ENCODE peak calls at places on chromosomes 7 and 10, in four cellular contexts. One of them, this sample, is unnamed. For H3K4me1, the result is how much of the 10 kb centered on the place peaks cover.

GRCh38 chr10:24884316-24884715 is 68.1 kb downstream of the PRTFDC1 start:
- DNase-seq in SJSA1: peak
- DNase-seq in pancreas: no peak
- DNase-seq in neural progenitor cell: no peak
- DNase-seq in this sample: no peak

GRCh38 chr7:83876593-83876992 is 227.7 kb upstream of the SEMA3E start:
- DNase-seq in SJSA1: no peak
- DNase-seq in pancreas: no peak
- DNase-seq in neural progenitor cell: no peak
- DNase-seq in this sample: no peak

GRCh38 chr7:130515315-130516047 is 23.6 kb downstream of the MEST start:
- DNase-seq in pancreas: no peak
- DNase-seq in SJSA1: no peak
- DNase-seq in neural progenitor cell: peak
- DNase-seq in this sample: no peak

GRCh38 chr7:111026301-111026700 is 64.6 kb upstream of the LRRN3 start:
- DNase-seq in neural progenitor cell: no peak
- DNase-seq in pancreas: no peak
- DNase-seq in SJSA1: no peak
- DNase-seq in this sample: no peak

GRCh38 chr10:24722676-24723385 is 856 bp downstream of the ARHGAP21 start:
- DNase-seq in neural progenitor cell: peak
- DNase-seq in SJSA1: peak
- DNase-seq in pancreas: peak
- DNase-seq in this sample: no peak

GRCh38 chr10:97140887-97141745 is 44.6 kb downstream of the SLIT1 start:
- DNase-seq in neural progenitor cell: peak
- DNase-seq in SJSA1: no peak
- DNase-seq in pancreas: no peak
- DNase-seq in this sample: no peak

GRCh38 chr7:338295-339061 is 48.5 kb downstream of the FOXL3 start:
- DNase-seq in SJSA1: no peak
- DNase-seq in neural progenitor cell: no peak
- DNase-seq in pancreas: no peak
- DNase-seq in this sample: no peak

GRCh38 chr10:130866857-130867256 is 444.7 kb downstream of the TCERG1L start:
- DNase-seq in neural progenitor cell: no peak
- DNase-seq in pancreas: no peak
- DNase-seq in SJSA1: no peak
- DNase-seq in this sample: no peak

GRCh38 chr7:118264836-118265235 is 40.3 kb downstream of the ANKRD7 start:
- DNase-seq in SJSA1: no peak
- DNase-seq in neural progenitor cell: no peak
- DNase-seq in pancreas: no peak
- DNase-seq in this sample: no peak

GRCh38 chr7:139118234-139118802 is 8.8 kb upstream of the ZC3HAV1 start:
- DNase-seq in SJSA1: no peak
- DNase-seq in neural progenitor cell: no peak
- DNase-seq in pancreas: peak
- DNase-seq in this sample: no peak

GRCh38 chr10:120205368-120206018 is 251.5 kb upstream of the PLPP4 start:
- DNase-seq in neural progenitor cell: no peak
- DNase-seq in pancreas: no peak
- DNase-seq in SJSA1: no peak
- DNase-seq in this sample: no peak

GRCh38 chr7:100568936-100569844 is 4.5 kb downstream of the SAP25 start:
- DNase-seq in neural progenitor cell: peak
- DNase-seq in SJSA1: peak
- DNase-seq in pancreas: peak
- DNase-seq in this sample: peak

GRCh38 chr7:157041004-157041403 is 30.5 kb upstream of the MNX1 start:
- DNase-seq in pancreas: no peak
- DNase-seq in neural progenitor cell: no peak
- DNase-seq in SJSA1: no peak
- DNase-seq in this sample: no peak

GRCh38 chr7:14851610-14852009 is 50.9 kb downstream of the DGKB start:
- DNase-seq in SJSA1: no peak
- DNase-seq in pancreas: no peak
- DNase-seq in neural progenitor cell: no peak
- DNase-seq in this sample: no peak

GRCh38 chr10:1544929-1545328 is 192.4 kb downstream of the ADARB2 start:
- DNase-seq in pancreas: no peak
- DNase-seq in neural progenitor cell: no peak
- DNase-seq in SJSA1: no peak
- DNase-seq in this sample: no peak

GRCh38 chr7:155569681-155570080 is 23.3 kb upstream of the CNPY1 start:
- DNase-seq in pancreas: no peak
- DNase-seq in SJSA1: no peak
- DNase-seq in neural progenitor cell: no peak
- DNase-seq in this sample: no peak

GRCh38 chr7:12431886-12432285 is 28.2 kb upstream of the VWDE start:
- DNase-seq in SJSA1: no peak
- DNase-seq in pancreas: no peak
- DNase-seq in neural progenitor cell: peak
- DNase-seq in this sample: no peak

GRCh38 chr7:32587431-32587948 is 92.2 kb downstream of the AVL9 start:
- DNase-seq in neural progenitor cell: no peak
- DNase-seq in pancreas: no peak
- DNase-seq in SJSA1: peak
- DNase-seq in this sample: no peak

GRCh38 chr10:103504181-103504783 is 10.8 kb downstream of the NEURL1 start:
- DNase-seq in neural progenitor cell: no peak
- DNase-seq in pancreas: peak
- DNase-seq in SJSA1: peak
- DNase-seq in this sample: no peak

GRCh38 chr7:111056371-111056770 is 34.6 kb upstream of the LRRN3 start:
- DNase-seq in SJSA1: no peak
- DNase-seq in pancreas: no peak
- DNase-seq in neural progenitor cell: no peak
- DNase-seq in this sample: no peak

GRCh38 chr7:71290382-71290781 is 158.4 kb downstream of the GALNT17 start:
- DNase-seq in pancreas: no peak
- DNase-seq in neural progenitor cell: no peak
- DNase-seq in SJSA1: no peak
- DNase-seq in this sample: no peak

GRCh38 chr10:43737003-43737402 is 88.3 kb upstream of the ZNF32 start:
- DNase-seq in pancreas: no peak
- DNase-seq in neural progenitor cell: no peak
- DNase-seq in SJSA1: no peak
- DNase-seq in this sample: no peak

GRCh38 chr7:66748791-66749190 is 8.3 kb downstream of the RABGEF1 start:
- DNase-seq in SJSA1: no peak
- DNase-seq in neural progenitor cell: no peak
- DNase-seq in pancreas: peak
- DNase-seq in this sample: no peak

GRCh38 chr7:131574741-131575140 is 18.3 kb upstream of the PODXL start:
- DNase-seq in neural progenitor cell: no peak
- DNase-seq in pancreas: no peak
- DNase-seq in SJSA1: no peak
- DNase-seq in this sample: no peak

GRCh38 chr10:79185796-79186374 is 117.1 kb downstream of the ZMIZ1 start:
- DNase-seq in SJSA1: no peak
- DNase-seq in pancreas: no peak
- DNase-seq in neural progenitor cell: no peak
- DNase-seq in this sample: no peak

DNA sequence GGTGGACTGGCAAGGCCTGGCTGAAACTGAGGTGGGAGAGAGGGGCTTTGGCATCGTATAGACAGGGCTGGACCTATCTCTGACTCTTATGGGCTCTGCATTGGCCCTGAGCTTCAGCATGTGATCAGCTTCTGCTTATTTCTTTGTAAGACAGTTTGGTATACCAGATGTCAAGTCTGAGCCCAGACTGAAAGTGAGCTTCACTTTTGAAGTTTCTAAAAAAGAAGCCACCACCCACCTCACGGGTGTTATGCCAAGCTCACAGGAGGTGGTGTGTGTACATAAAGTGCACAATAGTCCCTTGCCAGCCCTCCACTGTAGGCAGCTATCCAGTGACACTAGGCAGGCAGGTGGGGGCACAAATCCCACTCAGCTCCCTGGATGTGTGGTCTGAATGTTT is 68.7 kb upstream of the SEPHS1 start:
- DNase-seq in SJSA1: no peak
- DNase-seq in neural progenitor cell: no peak
- DNase-seq in pancreas: no peak
- DNase-seq in this sample: no peak
- H3K4me1 ChIP-seq in SJSA1: under half
- H3K4me1 ChIP-seq in neural progenitor cell: under half
- H3K4me1 ChIP-seq in pancreas: under half
- H3K4me1 ChIP-seq in this sample: under half

GRCh38 chr10:133390597-133391248 is 3.2 kb upstream of the MTG1 start:
- DNase-seq in pancreas: no peak
- DNase-seq in neural progenitor cell: no peak
- DNase-seq in SJSA1: no peak
- DNase-seq in this sample: no peak
- H3K4me1 ChIP-seq in pancreas: under half
- H3K4me1 ChIP-seq in neural progenitor cell: under half
- H3K4me1 ChIP-seq in SJSA1: under half
- H3K4me1 ChIP-seq in this sample: under half

GRCh38 chr10:86048973-86049372 is 317.6 kb downstream of the GRID1 start:
- DNase-seq in neural progenitor cell: no peak
- DNase-seq in pancreas: no peak
- DNase-seq in SJSA1: no peak
- DNase-seq in this sample: no peak
- H3K4me1 ChIP-seq in neural progenitor cell: under half
- H3K4me1 ChIP-seq in pancreas: under half
- H3K4me1 ChIP-seq in SJSA1: under half
- H3K4me1 ChIP-seq in this sample: under half

DNA sequence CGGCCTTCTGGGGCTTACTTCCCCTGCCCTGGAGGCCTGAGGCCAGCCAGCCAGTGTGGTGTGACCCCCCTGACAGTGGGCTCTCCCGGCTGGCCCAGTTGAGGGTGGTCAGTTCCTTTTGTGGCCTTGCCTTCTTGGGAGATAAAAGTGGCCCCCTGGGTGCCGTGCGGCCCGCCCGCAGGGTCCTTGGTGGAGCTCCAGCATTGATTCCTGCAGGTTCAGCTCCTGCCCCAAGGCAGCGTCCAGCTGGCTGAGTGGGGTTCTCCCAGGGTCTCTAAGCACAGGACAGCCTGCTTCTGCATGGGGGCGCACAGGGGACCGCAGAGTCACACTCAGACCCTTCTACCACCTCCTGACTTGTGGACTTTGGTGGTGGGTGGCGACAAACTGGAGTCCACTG is 62.1 kb downstream of the CUX1 start:
- DNase-seq in SJSA1: no peak
- DNase-seq in pancreas: no peak
- DNase-seq in neural progenitor cell: no peak
- DNase-seq in this sample: no peak
- H3K4me1 ChIP-seq in SJSA1: under half
- H3K4me1 ChIP-seq in pancreas: under half
- H3K4me1 ChIP-seq in neural progenitor cell: under half
- H3K4me1 ChIP-seq in this sample: under half

GRCh38 chr10:3972460-3973366 is 187.7 kb upstream of the KLF6 start:
- DNase-seq in pancreas: no peak
- DNase-seq in SJSA1: no peak
- DNase-seq in neural progenitor cell: peak
- DNase-seq in this sample: no peak
- H3K4me1 ChIP-seq in pancreas: under half
- H3K4me1 ChIP-seq in SJSA1: under half
- H3K4me1 ChIP-seq in neural progenitor cell: under half
- H3K4me1 ChIP-seq in this sample: under half

GRCh38 chr7:101835136-101835535 is 17.7 kb downstream of the CUX1 start:
- DNase-seq in pancreas: no peak
- DNase-seq in neural progenitor cell: no peak
- DNase-seq in SJSA1: no peak
- DNase-seq in this sample: no peak
- H3K4me1 ChIP-seq in pancreas: under half
- H3K4me1 ChIP-seq in neural progenitor cell: under half
- H3K4me1 ChIP-seq in SJSA1: under half
- H3K4me1 ChIP-seq in this sample: under half

DNA sequence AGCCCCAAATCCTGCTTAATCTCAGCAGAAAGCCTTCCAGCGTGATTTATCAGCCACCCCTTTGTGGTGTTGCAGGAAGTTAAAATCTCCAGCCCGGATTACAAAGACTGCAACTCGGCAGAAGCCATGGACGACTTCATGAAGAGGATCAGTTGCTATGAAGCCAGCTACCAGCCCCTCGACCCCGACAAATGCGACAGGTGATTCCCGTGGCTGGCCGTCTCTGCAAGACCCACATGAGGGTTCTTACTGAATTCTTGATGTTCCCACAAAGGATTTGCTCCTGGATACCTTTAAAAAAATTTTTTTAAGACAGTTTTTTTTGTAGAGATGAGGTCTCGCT is 16.7 kb downstream of the PFKFB3 start:
- DNase-seq in neural progenitor cell: peak
- DNase-seq in SJSA1: no peak
- DNase-seq in pancreas: no peak
- DNase-seq in this sample: no peak
- H3K4me1 ChIP-seq in neural progenitor cell: under half
- H3K4me1 ChIP-seq in SJSA1: under half
- H3K4me1 ChIP-seq in pancreas: under half
- H3K4me1 ChIP-seq in this sample: under half

GRCh38 chr7:150753826-150754603 is 16.8 kb downstream of the GIMAP5 start:
- DNase-seq in SJSA1: no peak
- DNase-seq in neural progenitor cell: peak
- DNase-seq in pancreas: no peak
- DNase-seq in this sample: no peak
- H3K4me1 ChIP-seq in SJSA1: under half
- H3K4me1 ChIP-seq in neural progenitor cell: under half
- H3K4me1 ChIP-seq in pancreas: under half
- H3K4me1 ChIP-seq in this sample: under half

This sample was measured in NT2/D1.